ENCODE peak calls at places on chromosome 1, in eight cellular contexts. C is lower lobe of right lung, G is neural progenitor cell, S is AG04450, P is GM10248, X is GM12865, B is HL-60, I is GM20000. Q is an unnamed sample.

GRCh38 chr1:55848906-55849305 is 633.7 kb upstream of the USP24 start:
- DNase-seq in C (no peak), G (peak), S (no peak), P (no peak), X (no peak), B (no peak), I (no peak), Q (no peak)

GRCh38 chr1:94309216-94309615 is 71.8 kb upstream of the ARHGAP29 start:
- DNase-seq in C (no peak), G (no peak), S (no peak), P (no peak), X (no peak), B (no peak), I (no peak), Q (no peak)

GRCh38 chr1:157145081-157145480 is 6.9 kb upstream of the ETV3 start:
- DNase-seq in C (no peak), G (no peak), S (no peak), P (no peak), X (no peak), B (no peak), I (no peak), Q (no peak)

GRCh38 chr1:214727274-214727673 is 124.3 kb downstream of the CENPF start:
- DNase-seq in C (no peak), G (no peak), S (no peak), P (no peak), X (no peak), B (no peak), I (no peak), Q (peak)

GRCh38 chr1:33517596-33518250 is 45.3 kb downstream of the ZSCAN20 start:
- DNase-seq in C (no peak), G (no peak), S (peak), P (no peak), X (no peak), B (no peak), I (no peak), Q (no peak)

GRCh38 chr1:9438431-9439073 is 100.7 kb upstream of the SLC25A33 start:
- DNase-seq in C (no peak), G (no peak), S (peak), P (no peak), X (no peak), B (peak), I (no peak), Q (no peak)

GRCh38 chr1:207883104-207883651 is 27.7 kb downstream of the CD34 start:
- DNase-seq in C (no peak), G (no peak), S (no peak), P (no peak), X (peak), B (no peak), I (peak), Q (no peak)

GRCh38 chr1:163826500-163826899 is 504.7 kb downstream of the NUF2 start:
- DNase-seq in C (no peak), G (no peak), S (no peak), P (no peak), X (no peak), B (no peak), I (no peak), Q (no peak)

GRCh38 chr1:13675222-13675621 is 24.8 kb upstream of the PRDM2 start:
- DNase-seq in C (no peak), G (no peak), S (no peak), P (no peak), X (no peak), B (no peak), I (no peak), Q (no peak)

GRCh38 chr1:93676424-93676823 is 5.2 kb downstream of the BCAR3 start:
- DNase-seq in C (no peak), G (no peak), S (no peak), P (no peak), X (no peak), B (no peak), I (no peak), Q (no peak)

GRCh38 chr1:203183828-203184227 is 2.7 kb downstream of the CHI3L1 start:
- DNase-seq in C (no peak), G (no peak), S (no peak), P (no peak), X (no peak), B (no peak), I (no peak), Q (no peak)

GRCh38 chr1:116628448-116628847 is 39.1 kb downstream of the IGSF3 start:
- DNase-seq in C (no peak), G (no peak), S (no peak), P (peak), X (peak), B (no peak), I (peak), Q (no peak)

GRCh38 chr1:113615425-113615824 is 143.9 kb downstream of the PHTF1 start:
- DNase-seq in C (no peak), G (no peak), S (no peak), P (no peak), X (no peak), B (no peak), I (no peak), Q (no peak)

GRCh38 chr1:28437924-28438699 is 67.7 kb upstream of the RCC1 start:
- DNase-seq in C (peak), G (peak), S (peak), P (peak), X (peak), B (peak), I (no peak), Q (no peak)

GRCh38 chr1:184752656-184753055 is 2.0 kb downstream of the EDEM3 start:
- DNase-seq in C (no peak), G (no peak), S (no peak), P (no peak), X (no peak), B (no peak), I (no peak), Q (no peak)

GRCh38 chr1:214464303-214465287 is 86.8 kb downstream of the PTPN14 start:
- DNase-seq in C (no peak), G (no peak), S (no peak), P (no peak), X (no peak), B (no peak), I (no peak), Q (no peak)

GRCh38 chr1:93605812-93606512 is 75.7 kb downstream of the BCAR3 start:
- DNase-seq in C (no peak), G (no peak), S (peak), P (no peak), X (no peak), B (no peak), I (no peak), Q (no peak)

GRCh38 chr1:214846971-214847810 is 235.3 kb upstream of the KCNK2 start:
- DNase-seq in C (no peak), G (no peak), S (no peak), P (no peak), X (no peak), B (no peak), I (no peak), Q (no peak)

GRCh38 chr1:154958681-154959447 is 2.7 kb downstream of the PYGO2 start:
- DNase-seq in C (no peak), G (no peak), S (no peak), P (no peak), X (no peak), B (no peak), I (no peak), Q (no peak)

GRCh38 chr1:118151312-118151937 is 33.6 kb downstream of the SPAG17 start:
- DNase-seq in C (peak), G (peak), S (peak), P (no peak), X (peak), B (no peak), I (peak), Q (peak)

GRCh38 chr1:98660941-98661543 is 479 bp upstream of the SNX7 start:
- DNase-seq in C (no peak), G (no peak), S (no peak), P (no peak), X (no peak), B (no peak), I (no peak), Q (no peak)

GRCh38 chr1:53293123-53293522 is 34.7 kb downstream of the LRP8 start:
- DNase-seq in C (no peak), G (no peak), S (no peak), P (no peak), X (peak), B (no peak), I (no peak), Q (no peak)

GRCh38 chr1:21706151-21706835 is 37.1 kb upstream of the RAP1GAP start:
- DNase-seq in C (no peak), G (peak), S (no peak), P (no peak), X (peak), B (peak), I (no peak), Q (no peak)

GRCh38 chr1:25997759-25998074 is at the start of gene PAFAH2:
- DNase-seq in C (peak), G (no peak), S (no peak), P (no peak), X (no peak), B (no peak), I (no peak), Q (no peak)

GRCh38 chr1:24896596-24897262 is 33.3 kb downstream of the RUNX3 start:
- DNase-seq in C (peak), G (no peak), S (no peak), P (no peak), X (no peak), B (no peak), I (no peak), Q (no peak)

GRCh38 chr1:231601775-231602674 is 24.6 kb upstream of the DISC1 start:
- DNase-seq in C (no peak), G (no peak), S (no peak), P (no peak), X (no peak), B (no peak), I (no peak), Q (no peak)

GRCh38 chr1:180994262-180994661 is 28.4 kb downstream of the STX6 start:
- DNase-seq in C (no peak), G (no peak), S (no peak), P (no peak), X (no peak), B (no peak), I (no peak), Q (no peak)

GRCh38 chr1:204174958-204175357 is 8.8 kb upstream of the REN start:
- DNase-seq in C (no peak), G (no peak), S (no peak), P (no peak), X (no peak), B (no peak), I (no peak), Q (no peak)

GRCh38 chr1:8663090-8663802 is 154.2 kb downstream of the RERE start:
- DNase-seq in C (no peak), G (no peak), S (no peak), P (no peak), X (no peak), B (no peak), I (no peak), Q (no peak)

GRCh38 chr1:58804853-58805252 is 21.0 kb upstream of the JUN start:
- DNase-seq in C (no peak), G (no peak), S (no peak), P (no peak), X (peak), B (no peak), I (no peak), Q (no peak)

GRCh38 chr1:217333939-217334338 is 297.0 kb downstream of the GPATCH2 start:
- DNase-seq in C (no peak), G (peak), S (no peak), P (peak), X (peak), B (no peak), I (peak), Q (no peak)

GRCh38 chr1:51433269-51433971 is 85.6 kb downstream of the EPS15 start:
- DNase-seq in C (no peak), G (no peak), S (no peak), P (no peak), X (peak), B (no peak), I (no peak), Q (no peak)

GRCh38 chr1:89975540-89976125 is 19.3 kb upstream of the ZNF326 start:
- DNase-seq in C (no peak), G (no peak), S (no peak), P (no peak), X (no peak), B (no peak), I (no peak), Q (no peak)

GRCh38 chr1:234960722-234961467 is 167.7 kb downstream of the TOMM20 start:
- DNase-seq in C (no peak), G (no peak), S (no peak), P (no peak), X (peak), B (no peak), I (no peak), Q (no peak)

GRCh38 chr1:96482615-96483014 is 239.0 kb upstream of the PTBP2 start:
- DNase-seq in C (no peak), G (peak), S (no peak), P (no peak), X (no peak), B (no peak), I (no peak), Q (no peak)

GRCh38 chr1:96475882-96476281 is 245.7 kb upstream of the PTBP2 start:
- DNase-seq in C (no peak), G (no peak), S (no peak), P (no peak), X (no peak), B (no peak), I (no peak), Q (no peak)

GRCh38 chr1:96487404-96487803 is 234.2 kb upstream of the PTBP2 start:
- DNase-seq in C (no peak), G (no peak), S (no peak), P (no peak), X (no peak), B (no peak), I (no peak), Q (no peak)

GRCh38 chr1:96478228-96478627 is 243.4 kb upstream of the PTBP2 start:
- DNase-seq in C (no peak), G (peak), S (no peak), P (no peak), X (no peak), B (no peak), I (no peak), Q (no peak)

DNA sequence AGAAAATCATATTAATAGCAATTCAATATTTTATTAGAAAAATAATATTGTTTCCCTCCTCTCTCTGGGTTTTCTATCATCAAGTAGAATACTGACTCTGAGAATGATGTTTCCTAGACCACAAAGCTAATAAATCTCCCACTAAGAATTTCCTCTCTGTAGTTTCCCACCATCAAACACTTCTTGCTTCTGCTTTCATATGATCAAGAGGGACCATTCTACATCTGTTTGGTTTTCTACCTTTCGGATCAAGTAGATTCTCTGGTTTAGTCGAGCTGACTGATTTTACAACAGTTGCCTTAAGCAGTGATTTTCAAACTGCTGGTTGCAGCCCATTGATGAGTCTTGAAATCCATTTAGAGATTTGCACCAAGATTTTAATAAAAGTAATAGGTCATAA is 240.2 kb upstream of the PTBP2 start:
- DNase-seq in C (no peak), G (no peak), S (no peak), P (no peak), X (peak), B (no peak), I (no peak), Q (no peak)
- TF ChIP-seq CTCF in C (no peak), G (no peak), S (no peak), P (no peak), X (no peak), B (no peak), I (no peak), Q (no peak)

DNA sequence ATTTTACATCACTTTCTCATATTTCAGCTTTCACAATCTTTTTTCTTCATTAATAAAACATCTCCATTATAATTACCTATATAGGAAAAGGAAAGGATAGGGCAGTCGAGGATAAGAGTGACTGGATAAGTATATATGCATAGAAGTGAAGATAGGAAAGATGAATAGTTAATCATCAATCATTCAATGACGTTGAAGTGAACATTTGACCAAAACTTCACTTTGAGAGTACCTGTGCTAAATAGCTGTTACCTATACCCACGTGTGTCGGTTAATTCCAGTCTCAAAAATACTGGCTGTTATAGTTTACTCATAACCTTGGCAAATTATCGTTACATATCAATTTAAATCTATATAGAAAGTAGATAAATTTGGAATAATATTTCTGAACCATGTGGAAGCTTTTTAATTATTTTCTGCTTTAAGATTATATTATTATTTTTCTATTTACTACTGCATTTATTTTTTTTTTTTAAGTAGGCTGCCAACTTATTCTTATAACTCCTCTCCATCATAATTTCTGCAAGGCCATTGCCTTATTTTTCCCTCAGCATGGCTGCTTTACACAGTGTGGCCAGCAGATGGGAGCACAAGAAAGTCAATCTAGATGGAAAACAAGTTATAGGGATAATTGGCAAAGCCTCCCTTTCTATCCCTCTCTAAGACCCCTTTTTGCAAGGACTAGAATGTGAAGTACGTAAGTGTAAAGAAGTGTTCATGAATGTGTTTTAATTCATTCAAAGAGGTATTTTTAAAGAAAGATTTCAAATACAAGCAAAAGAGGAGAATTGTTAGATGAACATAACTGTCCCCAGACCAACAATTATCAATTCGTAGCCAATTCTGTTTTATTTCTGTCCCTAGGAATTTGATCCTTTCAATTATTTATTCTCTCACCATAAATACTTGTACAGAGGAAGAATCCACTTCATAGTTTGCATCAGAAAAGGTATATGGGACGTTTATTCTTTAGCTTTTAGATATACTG is 290.4 kb downstream of the KCNT2 start:
- DNase-seq in C (no peak), G (peak), S (peak), P (no peak), X (peak), B (no peak), I (no peak), Q (no peak)
- TF ChIP-seq CTCF in C (peak), G (peak), S (peak), P (peak), X (no peak), B (no peak), I (no peak), Q (peak)

DNA sequence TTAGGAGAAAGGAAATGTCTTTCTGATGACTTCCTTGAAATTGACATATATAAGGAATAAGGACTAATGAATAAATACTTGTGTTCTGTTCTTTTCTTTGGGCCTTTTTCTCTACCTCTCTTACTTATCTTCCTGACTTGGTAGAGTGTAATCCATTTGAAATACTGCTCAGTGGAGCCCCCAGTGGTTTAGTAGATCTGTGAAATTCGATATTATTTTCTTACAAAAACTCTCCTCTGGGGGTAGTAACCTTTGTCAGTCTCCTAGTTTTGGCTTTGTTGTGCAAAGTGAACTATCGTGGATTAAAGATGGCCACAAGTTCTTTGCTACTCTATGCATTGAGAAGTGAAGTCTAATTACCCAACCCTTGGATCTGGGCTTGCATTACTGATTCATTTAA is 48.8 kb downstream of the DUSP10 start:
- DNase-seq in C (no peak), G (no peak), S (no peak), P (no peak), X (no peak), B (no peak), I (no peak), Q (no peak)
- TF ChIP-seq CTCF in C (no peak), G (peak), S (peak), P (no peak), X (peak), B (no peak), I (no peak), Q (no peak)

GRCh38 chr1:109193653-109194590 is 19.8 kb upstream of the SARS1 start:
- DNase-seq in C (peak), G (peak), S (no peak), P (peak), X (peak), B (peak), I (peak), Q (peak)
- TF ChIP-seq CTCF in C (peak), G (peak), S (peak), P (peak), X (peak), B (peak), I (peak), Q (peak)

DNA sequence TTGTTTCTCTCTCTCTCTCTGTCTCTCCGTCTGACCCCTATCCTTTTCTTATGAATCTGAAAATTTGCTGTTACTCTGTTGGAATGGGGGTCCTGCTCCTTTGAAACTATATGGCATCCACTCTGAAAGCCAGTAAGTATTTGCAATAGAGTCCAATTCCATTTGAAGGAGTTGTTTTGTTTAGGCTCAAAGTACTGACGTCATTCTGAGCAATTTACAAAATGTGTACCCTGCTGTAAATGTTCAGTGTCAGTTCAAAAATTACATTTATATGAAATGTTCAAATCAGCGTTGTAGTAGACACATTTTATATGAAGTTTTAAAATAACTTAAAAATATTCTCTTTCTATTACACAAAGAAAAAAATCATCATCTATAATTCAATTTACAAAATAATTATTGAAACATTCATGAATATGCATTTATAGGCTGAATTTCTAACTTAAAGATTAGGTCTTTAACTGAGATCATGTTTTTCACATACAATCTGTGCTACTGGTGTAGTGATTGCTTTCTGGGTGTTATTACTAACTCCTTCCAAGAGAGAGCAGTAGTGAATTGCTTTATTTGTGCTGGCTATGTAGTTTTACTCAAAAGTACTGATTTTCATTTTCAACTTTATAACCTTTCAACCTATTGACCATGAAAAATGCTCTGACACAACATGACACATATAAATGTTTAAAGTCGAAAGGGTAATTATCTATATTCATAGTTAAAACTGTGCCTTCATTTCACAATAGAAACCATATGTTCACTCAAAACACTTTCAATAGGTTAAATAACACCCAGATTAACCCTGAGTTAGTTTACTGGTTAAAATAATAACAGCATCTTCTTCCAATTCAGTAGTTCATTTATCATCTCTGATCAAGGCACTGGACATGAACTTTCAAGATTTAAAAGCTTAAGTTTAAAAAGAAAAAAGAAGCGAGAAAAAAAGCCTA is 253.1 kb upstream of the ADGRL4 start:
- DNase-seq in C (no peak), G (peak), S (peak), P (peak), X (peak), B (no peak), I (peak), Q (no peak)
- TF ChIP-seq CTCF in C (peak), G (peak), S (peak), P (peak), X (peak), B (no peak), I (no peak), Q (peak)

Q was measured in progenitor cell of endocrine pancreas.